ENCODE peak calls at places on chromosome 9, in eight cellular contexts. L is NCI-H69, Z is fibroblast of lung, R is cardiac fibroblast, C is HS-27A, I is tibial artery, B is RCC 7860, F is H4. J is an unnamed sample.

GRCh38 chr9:132381966-132382541 is 24.6 kb downstream of the TTF1 start:
- DNase-seq in C (no peak), I (no peak), R (no peak), B (no peak), L (no peak), F (no peak), Z (no peak), J (no peak)

GRCh38 chr9:93644397-93645088 is 68.2 kb downstream of the PHF2 start:
- DNase-seq in I (peak), R (no peak), B (no peak), F (no peak), Z (no peak), C (no peak), L (no peak), J (no peak)

GRCh38 chr9:98567540-98568233 is 141.0 kb downstream of the GABBR2 start:
- DNase-seq in I (no peak), C (no peak), L (no peak), F (no peak), R (no peak), B (no peak), Z (no peak), J (no peak)

GRCh38 chr9:6632516-6633328 is 12.8 kb downstream of the GLDC start:
- DNase-seq in L (no peak), F (no peak), R (no peak), I (no peak), C (no peak), B (peak), Z (no peak), J (peak)

GRCh38 chr9:33942471-33943083 is 106.1 kb downstream of the UBAP2 start:
- DNase-seq in I (no peak), R (peak), B (peak), F (peak), C (peak), Z (peak), L (no peak), J (no peak)

GRCh38 chr9:129962889-129963703 is 79.9 kb downstream of the FNBP1 start:
- DNase-seq in F (peak), R (peak), Z (peak), B (no peak), L (peak), C (no peak), I (peak), J (peak)

GRCh38 chr9:36780186-36780585 is 207.5 kb downstream of the MELK start:
- DNase-seq in I (no peak), Z (no peak), F (no peak), L (no peak), C (no peak), B (no peak), R (peak), J (no peak)

GRCh38 chr9:136007276-136007675 is 46.1 kb upstream of the UBAC1 start:
- DNase-seq in Z (peak), B (no peak), F (no peak), L (no peak), I (no peak), C (no peak), R (no peak), J (peak)

GRCh38 chr9:93603011-93603410 is 26.6 kb downstream of the PHF2 start:
- DNase-seq in I (peak), B (no peak), C (no peak), Z (no peak), R (no peak), F (no peak), L (no peak), J (no peak)

GRCh38 chr9:127034691-127035090 is 87.7 kb downstream of the ANGPTL2 start:
- DNase-seq in B (no peak), F (no peak), L (no peak), C (no peak), R (no peak), Z (no peak), I (peak), J (no peak)

GRCh38 chr9:95494022-95494415 is 22.8 kb downstream of the PTCH1 start:
- DNase-seq in L (peak), I (no peak), Z (no peak), R (no peak), F (no peak), C (no peak), B (no peak), J (no peak)

GRCh38 chr9:124326378-124326777 is 68.6 kb downstream of the NEK6 start:
- DNase-seq in F (no peak), I (no peak), B (no peak), L (no peak), R (no peak), C (no peak), Z (no peak), J (no peak)

GRCh38 chr9:77764894-77765780 is 117.0 kb upstream of the GNA14 start:
- DNase-seq in C (no peak), B (peak), L (peak), Z (peak), I (no peak), R (peak), F (peak), J (peak)

GRCh38 chr9:128634651-128635262 is 21.9 kb downstream of the DYNC2I2 start:
- DNase-seq in Z (no peak), B (no peak), C (no peak), L (no peak), I (no peak), R (no peak), F (no peak), J (no peak)

GRCh38 chr9:125272697-125273096 is 11.1 kb downstream of the GAPVD1 start:
- DNase-seq in R (no peak), Z (peak), L (no peak), C (no peak), B (no peak), F (no peak), I (no peak), J (no peak)

GRCh38 chr9:134515026-134515821 is 126.4 kb upstream of the COL5A1 start:
- DNase-seq in R (peak), F (no peak), Z (no peak), L (no peak), C (no peak), B (no peak), I (no peak), J (no peak)

GRCh38 chr9:100472725-100473261 is at the start of gene TMEFF1:
- DNase-seq in I (no peak), L (peak), F (no peak), C (no peak), R (peak), B (no peak), Z (no peak), J (peak)

GRCh38 chr9:78234810-78235209 is 1.1 kb upstream of the CEP78 start:
- DNase-seq in R (peak), B (no peak), C (no peak), I (no peak), Z (no peak), F (no peak), L (no peak), J (peak)

GRCh38 chr9:89781838-89782237 is 177.0 kb downstream of the GADD45G start:
- DNase-seq in I (no peak), B (no peak), R (no peak), Z (no peak), F (no peak), L (no peak), C (no peak), J (no peak)

J was measured in left kidney.